ENCODE peak calls at places on chromosomes 11 and 22, in ten cellular contexts. M, N, T, Q, I, E, X, C, S and H are unnamed samples.

GRCh38 chr22:43090130-43090789 is 1.1 kb upstream of the TTLL1 start:
- DNase-seq in M (peak; percentile 54), N (no peak), T (peak; percentile 49), Q (no peak), I (peak; percentile 87), E (peak; percentile 50), X (peak; percentile 75), C (peak; percentile 67), S (no peak), H (peak; percentile 76)

GRCh38 chr22:47401976-47402770 is 639.7 kb downstream of the TBC1D22A start:
- DNase-seq in M (no peak), N (no peak), T (no peak), Q (no peak), I (peak; percentile 14), E (no peak), X (no peak), C (no peak), S (no peak), H (no peak)

GRCh38 chr11:70933986-70934583 is 318.3 kb downstream of the SHANK2 start:
- DNase-seq in M (no peak), N (no peak), T (no peak), Q (no peak), I (no peak), E (no peak), X (no peak), C (no peak), S (no peak), H (no peak)

GRCh38 chr11:112837162-112837826 is 123.9 kb upstream of the NCAM1 start:
- DNase-seq in M (no peak), N (peak; percentile 10), T (peak; percentile 59), Q (peak; percentile 42), I (peak; percentile 4), E (no peak), X (peak; percentile 75), C (no peak), S (no peak), H (peak; percentile 43)

GRCh38 chr22:19810381-19811141 is 44.1 kb downstream of the GNB1L start:
- DNase-seq in M (no peak), N (peak; percentile 10), T (no peak), Q (no peak), I (peak; percentile 54), E (peak; percentile 63), X (no peak), C (no peak), S (peak; percentile 19), H (peak; percentile 64)

GRCh38 chr22:30685178-30685577 is 9.5 kb upstream of the OSBP2 start:
- DNase-seq in M (no peak), N (no peak), T (no peak), Q (no peak), I (no peak), E (no peak), X (no peak), C (no peak), S (no peak), H (no peak)

GRCh38 chr11:33454264-33454663 is 197.1 kb downstream of the HIPK3 start:
- DNase-seq in M (no peak), N (no peak), T (no peak), Q (no peak), I (no peak), E (no peak), X (no peak), C (no peak), S (no peak), H (no peak)

GRCh38 chr22:45966320-45966891 is 10.6 kb downstream of the WNT7B start:
- DNase-seq in M (no peak), N (no peak), T (no peak), Q (no peak), I (no peak), E (no peak), X (peak; percentile 13), C (no peak), S (no peak), H (no peak)

GRCh38 chr11:111836766-111837165 is 34.6 kb downstream of the ALG9 start:
- DNase-seq in M (no peak), N (no peak), T (no peak), Q (no peak), I (peak; percentile 39), E (no peak), X (no peak), C (no peak), S (no peak), H (no peak)

GRCh38 chr22:39092111-39092867 is 4.8 kb upstream of the APOBEC3H start:
- DNase-seq in M (no peak), N (no peak), T (no peak), Q (no peak), I (no peak), E (no peak), X (no peak), C (no peak), S (no peak), H (no peak)

GRCh38 chr11:129317564-129317963 is 58.1 kb upstream of the BARX2 start:
- DNase-seq in M (no peak), N (no peak), T (no peak), Q (no peak), I (no peak), E (no peak), X (no peak), C (peak; percentile 29), S (no peak), H (no peak)

GRCh38 chr11:11446562-11446961 is 93.5 kb upstream of the CSNK2A3 start:
- DNase-seq in M (no peak), N (no peak), T (no peak), Q (no peak), I (no peak), E (no peak), X (no peak), C (no peak), S (no peak), H (no peak)

GRCh38 chr11:57460017-57460755 is at the start of gene RTN4RL2:
- DNase-seq in M (peak; percentile 54), N (peak; percentile 62), T (no peak), Q (peak; percentile 67), I (peak; percentile 58), E (no peak), X (peak; percentile 46), C (peak; percentile 71), S (no peak), H (peak; percentile 47)

GRCh38 chr22:25420925-25421904 is 143.3 kb upstream of the GRK3 start:
- DNase-seq in M (peak; percentile 43), N (no peak), T (no peak), Q (no peak), I (peak; percentile 11), E (no peak), X (no peak), C (no peak), S (no peak), H (no peak)

GRCh38 chr22:32558681-32559355 is 84.2 kb downstream of the FBXO7 start:
- DNase-seq in M (no peak), N (peak; percentile 65), T (peak; percentile 46), Q (no peak), I (peak; percentile 56), E (no peak), X (no peak), C (peak; percentile 90), S (peak; percentile 67), H (no peak)

GRCh38 chr11:3135491-3136440 is 29.3 kb downstream of the OSBPL5 start:
- DNase-seq in M (no peak), N (peak; percentile 32), T (no peak), Q (no peak), I (no peak), E (no peak), X (no peak), C (no peak), S (no peak), H (no peak)
- TF ChIP-seq CTCF in M (no peak), N (no peak), T (no peak), Q (no peak), I (no peak), E (no peak), X (no peak), C (no peak), S (no peak), H (no peak)

GRCh38 chr11:102830328-102830727 is 13.1 kb downstream of the MMP3 start:
- DNase-seq in M (no peak), N (no peak), T (no peak), Q (no peak), I (no peak), E (no peak), X (no peak), C (no peak), S (no peak), H (no peak)
- TF ChIP-seq CTCF in M (no peak), N (no peak), T (no peak), Q (no peak), I (no peak), E (no peak), X (no peak), C (no peak), S (no peak), H (no peak)

DNA sequence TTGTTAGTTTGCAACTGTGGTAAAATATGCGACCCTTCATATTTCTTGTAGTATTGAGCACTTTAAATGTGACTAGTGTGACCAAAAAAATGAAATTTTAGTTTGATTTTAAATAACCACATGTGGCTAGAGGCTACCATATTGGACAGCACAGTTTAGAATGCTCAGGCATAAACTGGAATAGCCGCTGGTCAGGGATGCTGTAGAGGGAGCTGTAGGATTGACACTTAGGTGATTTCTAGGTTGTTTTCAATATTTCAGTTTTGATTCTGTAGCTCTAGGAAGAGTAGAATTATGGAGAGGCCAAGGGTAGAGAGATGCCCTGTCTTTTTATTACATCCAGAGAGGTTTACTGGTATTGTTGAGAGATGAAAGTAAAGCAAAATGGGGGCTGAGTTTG is 10.8 kb upstream of the VSIG10L2 start:
- DNase-seq in M (no peak), N (no peak), T (no peak), Q (no peak), I (no peak), E (no peak), X (no peak), C (no peak), S (no peak), H (no peak)
- TF ChIP-seq CTCF in M (no peak), N (no peak), T (no peak), Q (no peak), I (no peak), E (no peak), X (no peak), C (no peak), S (no peak), H (no peak)

GRCh38 chr11:134976540-134976939 is 564.5 kb upstream of the B3GAT1 start:
- DNase-seq in M (no peak), N (no peak), T (no peak), Q (no peak), I (no peak), E (no peak), X (no peak), C (no peak), S (no peak), H (no peak)

GRCh38 chr11:134975866-134976265 is 563.8 kb upstream of the B3GAT1 start:
- DNase-seq in M (no peak), N (no peak), T (no peak), Q (no peak), I (no peak), E (no peak), X (no peak), C (no peak), S (no peak), H (no peak)

GRCh38 chr11:134981824-134982223 is 569.8 kb upstream of the B3GAT1 start:
- DNase-seq in M (no peak), N (no peak), T (no peak), Q (no peak), I (no peak), E (no peak), X (no peak), C (no peak), S (no peak), H (no peak)

GRCh38 chr11:134980819-134981710 is 569.0 kb upstream of the B3GAT1 start:
- DNase-seq in M (no peak), N (no peak), T (no peak), Q (no peak), I (no peak), E (no peak), X (no peak), C (no peak), S (no peak), H (no peak)

GRCh38 chr11:134978388-134979088 is 566.5 kb upstream of the B3GAT1 start:
- DNase-seq in M (no peak), N (no peak), T (no peak), Q (no peak), I (no peak), E (no peak), X (no peak), C (no peak), S (no peak), H (no peak)
- TF ChIP-seq CTCF in M (no peak), N (no peak), T (no peak), Q (no peak), I (no peak), E (no peak), X (no peak), C (no peak), S (no peak), H (no peak)